ENCODE peak calls at places on chromosomes 3 and 15, in seven cellular contexts. G, H, Y, R, K, B and P are unnamed samples.

GRCh38 chr15:66480267-66480666 is 17.3 kb downstream of the SNAPC5 start:
- DNase-seq in B (no peak), H (no peak), Y (no peak), G (no peak), K (no peak), R (no peak), P (no peak)

GRCh38 chr3:10504161-10505049 is 981 bp downstream of the ATP2B2 start:
- DNase-seq in G (no peak), Y (no peak), R (no peak), H (no peak), K (no peak), B (no peak), P (no peak)

GRCh38 chr15:80403712-80404056 is 498 bp upstream of the ARNT2 start:
- DNase-seq in Y (peak), R (no peak), B (peak), H (no peak), G (peak), K (no peak), P (no peak)

GRCh38 chr15:95327661-95328060 is 1002.8 kb upstream of the NR2F2 start:
- DNase-seq in R (no peak), K (no peak), Y (peak), H (no peak), G (no peak), B (no peak), P (no peak)

GRCh38 chr3:171157286-171157685 is 130.8 kb upstream of the SLC2A2 start:
- DNase-seq in K (no peak), B (no peak), Y (no peak), R (no peak), H (no peak), G (no peak), P (no peak)

GRCh38 chr15:25431821-25432561 is 6.8 kb downstream of the UBE3A start:
- DNase-seq in B (no peak), G (no peak), K (no peak), Y (no peak), H (no peak), R (no peak), P (no peak)

GRCh38 chr3:12940854-12941253 is 99.5 kb upstream of the RPL32 start:
- DNase-seq in K (no peak), R (no peak), G (no peak), B (no peak), H (no peak), Y (no peak), P (no peak)

GRCh38 chr15:90607361-90607760 is 77.6 kb downstream of the CRTC3 start:
- DNase-seq in Y (no peak), R (no peak), H (no peak), G (no peak), B (no peak), K (no peak), P (no peak)

GRCh38 chr3:126907557-126907956 is 75.4 kb upstream of the PLXNA1 start:
- DNase-seq in R (no peak), H (no peak), B (no peak), G (no peak), Y (no peak), K (no peak), P (no peak)

GRCh38 chr15:85568261-85568808 is 187.9 kb downstream of the AKAP13 start:
- DNase-seq in H (no peak), R (no peak), Y (no peak), B (no peak), G (no peak), K (no peak), P (no peak)

GRCh38 chr15:88650556-88650955 is 11.7 kb downstream of the ISG20 start:
- DNase-seq in K (no peak), R (no peak), G (no peak), H (no peak), B (no peak), Y (no peak), P (no peak)

GRCh38 chr3:147159141-147159540 is 247.2 kb downstream of the ZIC4 start:
- DNase-seq in G (no peak), Y (no peak), R (no peak), K (no peak), H (no peak), B (no peak), P (no peak)

GRCh38 chr3:172466553-172467130 is 18.4 kb upstream of the GHSR start:
- DNase-seq in H (no peak), K (no peak), G (no peak), Y (no peak), R (no peak), B (no peak), P (no peak)

GRCh38 chr15:73746883-73747282 is 6.3 kb downstream of the INSYN1 start:
- DNase-seq in K (no peak), H (no peak), Y (no peak), B (peak), R (no peak), G (no peak), P (no peak)

GRCh38 chr15:81530271-81530670 is 156.3 kb upstream of the TMC3 start:
- DNase-seq in R (no peak), B (no peak), G (no peak), Y (no peak), H (no peak), K (no peak), P (no peak)

GRCh38 chr3:186772281-186772885 is 11.0 kb upstream of the EIF4A2 start:
- DNase-seq in G (no peak), H (no peak), R (no peak), Y (no peak), K (no peak), B (no peak), P (no peak)

GRCh38 chr15:41881550-41881924 is 12.3 kb downstream of the SPTBN5 start:
- DNase-seq in G (no peak), K (no peak), Y (no peak), B (no peak), R (no peak), H (no peak), P (no peak)

GRCh38 chr15:91572110-91572509 is 281.4 kb upstream of the SLCO3A1 start:
- DNase-seq in G (peak), H (no peak), B (peak), Y (no peak), R (peak), K (no peak), P (no peak)

GRCh38 chr15:41881925-41882688 is 11.7 kb downstream of the SPTBN5 start:
- DNase-seq in Y (no peak), K (peak), R (no peak), B (no peak), H (no peak), G (peak), P (no peak)

GRCh38 chr3:44506556-44506955 is 29.1 kb upstream of the ZNF445 start:
- DNase-seq in K (no peak), Y (no peak), H (no peak), B (no peak), G (no peak), R (no peak), P (no peak)

GRCh38 chr15:91073768-91074167 is 26.3 kb upstream of the SV2B start:
- DNase-seq in H (no peak), R (no peak), G (no peak), Y (no peak), K (no peak), B (no peak), P (no peak)

GRCh38 chr3:27880969-27881892 is 159.1 kb upstream of the EOMES start:
- DNase-seq in G (no peak), H (peak), B (no peak), R (no peak), Y (no peak), K (peak), P (no peak)